ENCODE peak calls at places on chromosomes 7 and 10, in four cellular contexts. K, S, P and B are unnamed samples.

GRCh38 chr10:46787321-46787615 is 124.0 kb upstream of the PTPN20 start:
- DNase-seq in S (no peak), K (peak), P (peak), B (peak)

GRCh38 chr10:1360581-1361164 is 304.5 kb downstream of the WDR37 start:
- DNase-seq in K (no peak), P (no peak), S (no peak), B (no peak)

GRCh38 chr10:67606572-67606971 is 89.4 kb downstream of the CTNNA3 start:
- DNase-seq in P (peak), K (no peak), S (no peak), B (no peak)

GRCh38 chr10:117762126-117762818 is 219.7 kb downstream of the EMX2 start:
- DNase-seq in P (no peak), S (no peak), K (no peak), B (no peak)

GRCh38 chr10:29628912-29629526 is 5.8 kb downstream of the SVIL start:
- DNase-seq in S (no peak), K (no peak), P (no peak), B (no peak)

GRCh38 chr7:74619235-74619860 is 38.2 kb upstream of the GTF2I start:
- DNase-seq in P (no peak), S (no peak), K (peak), B (no peak)

GRCh38 chr10:121092341-121093099 is 241.4 kb downstream of the WDR11 start:
- DNase-seq in S (no peak), P (no peak), K (no peak), B (no peak)

GRCh38 chr10:116809528-116810500 is 39.5 kb upstream of the ENO4 start:
- DNase-seq in P (no peak), K (no peak), S (peak), B (peak)

GRCh38 chr10:29158066-29158465 is 130.8 kb upstream of the LYZL1 start:
- DNase-seq in S (no peak), P (no peak), K (no peak), B (no peak)

GRCh38 chr7:787332-788240 is 44.7 kb upstream of the SUN1 start:
- DNase-seq in S (no peak), K (no peak), P (no peak), B (peak)

GRCh38 chr7:50508471-50508943 is 56.7 kb downstream of the DDC start:
- DNase-seq in S (no peak), P (no peak), K (no peak), B (no peak)

GRCh38 chr7:81013036-81013435 is 94.2 kb upstream of the SEMA3C start:
- DNase-seq in S (no peak), K (no peak), P (peak), B (no peak)

GRCh38 chr7:130182990-130183389 is 22.2 kb downstream of the TMEM209 start:
- DNase-seq in P (no peak), K (no peak), S (no peak), B (no peak)

GRCh38 chr7:116434820-116435341 is 64.7 kb upstream of the CAV2 start:
- DNase-seq in S (no peak), P (peak), K (no peak), B (no peak)

GRCh38 chr7:29953735-29954347 is 35.8 kb downstream of the SCRN1 start:
- DNase-seq in S (no peak), K (no peak), P (no peak), B (no peak)

GRCh38 chr10:1476106-1476803 is 261.1 kb downstream of the ADARB2 start:
- DNase-seq in P (no peak), K (no peak), S (no peak), B (no peak)

GRCh38 chr7:151686016-151686766 is 166.5 kb upstream of the RHEB start:
- DNase-seq in K (no peak), P (no peak), S (no peak), B (no peak)

GRCh38 chr7:35793225-35793579 is 7.7 kb upstream of the SEPTIN7 start:
- DNase-seq in P (no peak), S (no peak), K (no peak), B (no peak)

GRCh38 chr10:29618341-29619171 is 16.2 kb downstream of the SVIL start:
- DNase-seq in K (no peak), S (peak), P (no peak), B (no peak)